ENCODE peak calls at places on chromosome X, in eight cellular contexts. Q is right lobe of liver, C is fibroblast of lung, Y is cardiac muscle cell, N is ovary, T is heart right ventricle, P is neural progenitor cell, V is prostate gland. G is an unnamed sample. For H3K27me3, the result is how much of the 10 kb centered on the place peaks cover.

GRCh38 chrX:119156241-119156640 is 28.6 kb upstream of the KIAA1210 start:
- DNase-seq in Q (no peak), C (no peak), Y (no peak), N (no peak), T (no peak), P (no peak), V (no peak), G (no peak)

GRCh38 chrX:77679145-77679544 is 106.9 kb downstream of the ATRX start:
- DNase-seq in Q (no peak), C (no peak), Y (no peak), N (no peak), T (no peak), P (no peak), V (no peak), G (no peak)

GRCh38 chrX:67555578-67556203 is 11.9 kb downstream of the AR start:
- DNase-seq in Q (peak), C (peak), Y (peak), N (no peak), T (no peak), P (peak), V (no peak), G (no peak)

GRCh38 chrX:136863826-136864225 is 16.7 kb downstream of the RBMX start:
- DNase-seq in Q (no peak), C (no peak), Y (no peak), N (no peak), T (no peak), P (no peak), V (no peak), G (no peak)

GRCh38 chrX:50721771-50722521 is 92.0 kb downstream of the SHROOM4 start:
- DNase-seq in Q (no peak), C (no peak), Y (no peak), N (no peak), T (no peak), P (peak), V (no peak), G (no peak)

GRCh38 chrX:23732704-23733103 is 10.4 kb downstream of the ACOT9 start:
- DNase-seq in Q (no peak), C (no peak), Y (no peak), N (no peak), T (no peak), P (no peak), V (no peak), G (no peak)

GRCh38 chrX:16946971-16947562 is 609 bp downstream of the REPS2 start:
- DNase-seq in Q (peak), C (no peak), Y (peak), N (peak), T (peak), P (peak), V (peak), G (no peak)

GRCh38 chrX:154597221-154597620 is 12.3 kb downstream of the CTAG1A start:
- DNase-seq in Q (no peak), C (no peak), Y (no peak), N (no peak), T (no peak), P (no peak), V (no peak), G (no peak)

GRCh38 chrX:71990518-71990917 is 79.9 kb downstream of the NHSL2 start:
- DNase-seq in Q (no peak), C (no peak), Y (no peak), N (no peak), T (no peak), P (no peak), V (no peak), G (no peak)

GRCh38 chrX:42089014-42089413 is 165.7 kb upstream of the CASK start:
- DNase-seq in Q (no peak), C (no peak), Y (no peak), N (no peak), T (no peak), P (peak), V (no peak), G (no peak)

GRCh38 chrX:42090395-42090794 is 167.0 kb upstream of the CASK start:
- DNase-seq in Q (no peak), C (no peak), Y (no peak), N (no peak), T (no peak), P (no peak), V (no peak), G (no peak)

GRCh38 chrX:42085836-42086235 is 162.5 kb upstream of the CASK start:
- DNase-seq in Q (no peak), C (no peak), Y (no peak), N (no peak), T (no peak), P (no peak), V (no peak), G (no peak)

DNA sequence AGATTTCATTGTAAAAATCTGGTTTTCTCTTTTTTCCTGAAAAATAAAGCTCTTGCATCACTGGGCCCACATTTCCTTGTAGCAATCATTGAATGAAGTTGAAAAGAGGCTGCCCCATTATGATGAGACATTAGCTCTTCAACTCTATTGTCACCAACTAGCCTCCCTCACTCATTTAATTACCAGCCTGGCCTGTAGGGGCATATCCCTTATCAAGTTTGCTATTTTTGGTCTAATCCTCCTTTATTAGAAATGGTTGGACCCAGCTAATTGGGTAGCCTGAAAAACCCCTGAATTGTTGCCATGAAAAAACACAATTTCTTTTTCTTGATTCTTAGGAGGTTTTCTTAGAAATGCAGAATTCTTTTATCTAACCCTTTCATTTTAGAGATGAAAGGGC is 164.6 kb upstream of the CASK start:
- DNase-seq in Q (no peak), C (no peak), Y (no peak), N (no peak), T (no peak), P (peak), V (no peak), G (no peak)
- TF ChIP-seq CTCF in Q (no peak), C (no peak), Y (no peak), N (no peak), T (no peak), P (peak), V (no peak), G (no peak)

GRCh38 chrX:145816607-145817298 is 876 bp upstream of the SLITRK2 start:
- DNase-seq in Q (no peak), C (no peak), Y (no peak), N (no peak), T (no peak), P (peak), V (no peak), G (no peak)

GRCh38 chrX:145820825-145821224 is 3.2 kb downstream of the SLITRK2 start:
- DNase-seq in Q (no peak), C (no peak), Y (no peak), N (no peak), T (no peak), P (no peak), V (no peak), G (no peak)

GRCh38 chrX:145817666-145818521 is at the start of gene SLITRK2:
- DNase-seq in Q (peak), C (peak), Y (peak), N (no peak), T (no peak), P (peak), V (no peak), G (no peak)

GRCh38 chrX:145817299-145817665 is 347 bp upstream of the SLITRK2 start:
- DNase-seq in Q (no peak), C (peak), Y (peak), N (no peak), T (peak), P (peak), V (no peak), G (no peak)

GRCh38 chrX:145818522-145819075 is 970 bp downstream of the SLITRK2 start:
- DNase-seq in Q (no peak), C (peak), Y (no peak), N (no peak), T (no peak), P (peak), V (no peak), G (no peak)
- H3K27me3 ChIP-seq in Q (under half), C (under half), Y (half or more), N (under half), T (half or more), P (half or more), V (under half), G (under half)

GRCh38 chrX:74925210-74926088 is at the start of gene NEXMIF:
- DNase-seq in Q (peak), C (peak), Y (peak), N (peak), T (no peak), P (peak), V (peak), G (no peak)

GRCh38 chrX:74923942-74924448 is 1.3 kb downstream of the NEXMIF start:
- DNase-seq in Q (no peak), C (peak), Y (peak), N (peak), T (peak), P (peak), V (peak), G (no peak)

GRCh38 chrX:74924449-74925209 is 623 bp downstream of the NEXMIF start:
- DNase-seq in Q (peak), C (peak), Y (peak), N (peak), T (peak), P (peak), V (peak), G (no peak)

GRCh38 chrX:74922922-74923321 is 2.3 kb downstream of the NEXMIF start:
- DNase-seq in Q (no peak), C (no peak), Y (no peak), N (no peak), T (no peak), P (no peak), V (no peak), G (no peak)
- TF ChIP-seq CTCF in Q (no peak), C (no peak), Y (no peak), N (no peak), T (no peak), P (no peak), V (no peak), G (no peak)

DNA sequence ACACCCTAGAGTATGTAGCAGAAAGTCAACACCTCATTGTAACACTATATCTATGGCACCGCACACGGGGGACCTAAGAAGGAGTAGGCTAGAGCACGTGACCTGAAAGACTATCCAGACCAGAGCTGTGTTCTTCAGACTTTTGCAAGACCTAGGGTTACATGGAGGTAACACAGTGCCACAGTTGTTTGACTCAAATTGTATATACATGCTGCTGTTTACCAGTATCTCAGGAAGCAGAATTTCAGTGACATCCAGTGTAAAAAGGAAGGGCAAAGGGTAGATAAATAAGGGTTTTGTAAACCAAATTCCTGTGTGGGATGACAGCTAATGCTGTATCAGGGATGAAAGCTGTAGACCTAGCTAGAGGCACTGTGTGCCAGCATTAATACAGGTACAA is 30.2 kb downstream of the PNMA6A start:
- DNase-seq in Q (no peak), C (no peak), Y (no peak), N (no peak), T (no peak), P (no peak), V (no peak), G (no peak)
- H3K27me3 ChIP-seq in Q (under half), C (under half), Y (under half), N (under half), T (under half), P (under half), V (under half), G (under half)

GRCh38 chrX:143663755-143664154 is 27.9 kb upstream of the SLITRK4 start:
- DNase-seq in Q (no peak), C (no peak), Y (no peak), N (no peak), T (no peak), P (no peak), V (no peak), G (no peak)

GRCh38 chrX:143664302-143664701 is 28.4 kb upstream of the SLITRK4 start:
- DNase-seq in Q (no peak), C (peak), Y (peak), N (no peak), T (no peak), P (peak), V (no peak), G (no peak)

GRCh38 chrX:143669395-143669794 is 33.5 kb upstream of the SLITRK4 start:
- DNase-seq in Q (no peak), C (no peak), Y (no peak), N (no peak), T (no peak), P (peak), V (no peak), G (no peak)
- TF ChIP-seq CTCF in Q (no peak), C (no peak), Y (peak), N (no peak), T (peak), P (peak), V (no peak), G (peak)

DNA sequence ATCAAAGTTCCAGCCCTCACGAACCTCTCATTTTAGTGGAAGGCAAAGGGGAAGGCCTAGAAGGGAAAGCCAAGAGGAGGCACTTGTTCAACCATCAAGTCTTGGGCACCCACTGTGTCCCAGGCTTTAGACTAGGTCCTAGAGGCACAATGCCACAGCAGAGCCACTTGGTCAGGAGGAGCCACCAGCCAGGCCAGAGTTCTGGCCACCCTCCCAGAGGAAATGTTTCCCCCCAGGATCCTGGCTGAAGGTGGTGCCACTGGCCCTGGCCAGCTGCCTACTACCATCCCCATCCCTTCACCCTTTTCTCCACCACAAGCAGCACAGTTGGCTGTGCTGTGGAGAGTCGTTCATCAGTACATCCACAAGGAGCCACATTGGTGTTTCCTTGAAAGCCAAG is 34.3 kb upstream of the XPNPEP2 start:
- DNase-seq in Q (no peak), C (no peak), Y (no peak), N (no peak), T (no peak), P (no peak), V (no peak), G (no peak)
- H3K27me3 ChIP-seq in Q (under half), C (under half), Y (under half), N (under half), T (under half), P (under half), V (under half), G (under half)

GRCh38 chrX:18394477-18394876 is 30.9 kb upstream of the CDKL5 start:
- DNase-seq in Q (no peak), C (peak), Y (no peak), N (no peak), T (no peak), P (no peak), V (no peak), G (no peak)

GRCh38 chrX:18390941-18391538 is 34.4 kb upstream of the CDKL5 start:
- DNase-seq in Q (peak), C (peak), Y (peak), N (peak), T (peak), P (peak), V (peak), G (peak)

GRCh38 chrX:18389968-18390367 is 35.4 kb upstream of the CDKL5 start:
- DNase-seq in Q (no peak), C (no peak), Y (no peak), N (no peak), T (no peak), P (peak), V (no peak), G (no peak)
- TF ChIP-seq CTCF in Q (no peak), C (no peak), Y (no peak), N (no peak), T (no peak), P (peak), V (no peak), G (no peak)

DNA sequence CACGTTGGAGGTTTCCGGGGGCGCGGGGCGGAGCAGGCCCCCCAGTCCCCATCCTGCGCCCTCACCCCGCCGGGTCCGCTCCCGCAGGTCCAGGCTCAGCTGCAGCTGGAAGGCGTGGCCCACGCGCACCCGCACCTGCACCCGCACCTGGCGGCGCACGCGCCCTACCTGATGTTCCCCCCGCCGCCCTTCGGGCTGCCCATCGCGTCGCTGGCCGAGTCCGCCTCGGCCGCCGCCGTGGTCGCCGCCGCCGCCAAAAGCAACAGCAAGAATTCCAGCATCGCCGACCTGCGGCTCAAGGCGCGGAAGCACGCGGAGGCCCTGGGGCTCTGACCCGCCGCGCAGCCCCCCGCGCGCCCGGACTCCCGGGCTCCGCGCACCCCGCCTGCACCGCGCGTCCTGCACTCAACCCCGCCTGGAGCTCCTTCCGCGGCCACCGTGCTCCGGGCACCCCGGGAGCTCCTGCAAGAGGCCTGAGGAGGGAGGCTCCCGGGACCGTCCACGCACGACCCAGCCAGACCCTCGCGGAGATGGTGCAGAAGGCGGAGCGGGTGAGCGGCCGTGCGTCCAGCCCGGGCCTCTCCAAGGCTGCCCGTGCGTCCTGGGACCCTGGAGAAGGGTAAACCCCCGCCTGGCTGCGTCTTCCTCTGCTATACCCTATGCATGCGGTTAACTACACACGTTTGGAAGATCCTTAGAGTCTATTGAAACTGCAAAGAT is 13.9 kb downstream of the SHOX start:
- DNase-seq in Q (no peak), C (no peak), Y (no peak), N (no peak), T (no peak), P (peak), V (no peak), G (no peak)
- H3K27me3 ChIP-seq in Q (under half), C (under half), Y (half or more), N (under half), T (half or more), P (half or more), V (under half), G (under half)

DNA sequence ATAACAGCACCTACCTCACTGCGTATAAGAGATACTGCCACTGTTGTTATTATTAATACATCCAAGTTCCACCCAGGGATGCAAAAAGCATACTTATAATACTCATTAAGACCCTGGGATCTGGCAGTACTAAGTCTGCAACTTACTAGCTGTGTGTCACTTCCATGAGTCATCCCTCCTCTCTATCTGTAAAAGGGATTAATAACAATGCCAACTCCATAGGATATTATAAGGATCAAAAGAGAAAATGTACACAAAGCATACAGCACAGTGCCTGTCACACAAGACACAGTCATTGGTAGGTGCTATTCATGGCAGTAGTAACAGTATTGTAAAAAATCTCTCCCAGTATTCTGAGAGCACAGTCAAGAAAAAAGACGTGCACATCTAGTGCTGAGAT is 216.7 kb downstream of the HS6ST2 start:
- DNase-seq in Q (no peak), C (peak), Y (no peak), N (no peak), T (no peak), P (no peak), V (no peak), G (no peak)
- TF ChIP-seq CTCF in Q (no peak), C (no peak), Y (no peak), N (no peak), T (no peak), P (no peak), V (no peak), G (no peak)

DNA sequence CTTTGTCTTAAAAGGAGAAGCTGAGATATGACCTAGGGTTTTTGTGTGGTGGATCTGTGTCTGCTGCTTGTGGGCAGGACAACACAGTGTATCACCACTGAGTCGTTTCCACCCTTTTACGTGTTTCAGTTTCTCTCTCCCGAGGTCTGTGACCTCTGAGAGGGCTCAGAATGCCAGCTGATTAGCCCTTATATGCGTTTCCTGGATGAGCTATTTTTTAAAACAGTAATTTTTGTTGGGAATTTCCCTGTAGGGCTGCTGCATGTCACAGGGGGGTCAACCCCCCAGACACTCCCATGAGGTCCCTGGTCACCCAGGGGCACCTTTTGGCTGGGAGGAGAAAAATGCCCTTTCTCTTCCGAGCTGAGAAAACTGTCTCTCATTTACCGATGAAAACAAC is 170.4 kb upstream of the CASK start:
- DNase-seq in Q (no peak), C (no peak), Y (no peak), N (no peak), T (no peak), P (no peak), V (no peak), G (no peak)
- H3K27me3 ChIP-seq in Q (under half), C (under half), Y (under half), N (under half), T (under half), P (under half), V (under half), G (under half)